ENCODE peak calls at places on chromosomes 2 and 18, in four cellular contexts. B is iPS DF 6.9, A is AG08395, V is aorta. Z is an unnamed sample.

GRCh38 chr2:19868705-19869550 is 32.9 kb downstream of the TTC32 start:
- DNase-seq in B (peak; percentile 22), A (peak; percentile 57), V (peak; percentile 83), Z (peak; percentile 37)

GRCh38 chr2:216773072-216773471 is 77.7 kb upstream of the IGFBP5 start:
- DNase-seq in B (no peak), A (no peak), V (peak; percentile 86), Z (no peak)

GRCh38 chr18:48957136-48957535 is 6.4 kb upstream of the SMAD7 start:
- DNase-seq in B (no peak), A (no peak), V (peak; percentile 57), Z (no peak)

GRCh38 chr18:47909484-47909883 is 21.0 kb downstream of the SMAD2 start:
- DNase-seq in B (no peak), A (no peak), V (no peak), Z (no peak)

GRCh38 chr18:59783138-59783537 is 85.9 kb upstream of the CCBE1 start:
- DNase-seq in B (peak; percentile 37), A (peak; percentile 72), V (no peak), Z (peak; percentile 61)

GRCh38 chr2:226552571-226553285 is 246.9 kb downstream of the IRS1 start:
- DNase-seq in B (no peak), A (peak; percentile 4), V (no peak), Z (no peak)

GRCh38 chr18:12015697-12016062 is 34.4 kb downstream of the IMPA2 start:
- DNase-seq in B (no peak), A (peak; percentile 74), V (peak; percentile 59), Z (peak; percentile 60)

GRCh38 chr2:239230318-239231052 is 170.3 kb downstream of the HDAC4 start:
- DNase-seq in B (no peak), A (no peak), V (no peak), Z (no peak)

GRCh38 chr2:47119001-47119400 is 36.1 kb downstream of the STPG4 start:
- DNase-seq in B (no peak), A (peak; percentile 70), V (no peak), Z (peak; percentile 52)

GRCh38 chr18:55384551-55385275 is 203.3 kb downstream of the TCF4 start:
- DNase-seq in B (peak; percentile 35), A (peak; percentile 54), V (no peak), Z (peak; percentile 39)

GRCh38 chr2:152674334-152674733 is 42.9 kb downstream of the PRPF40A start:
- DNase-seq in B (no peak), A (no peak), V (no peak), Z (no peak)

GRCh38 chr2:233064526-233065199 is 4.5 kb downstream of the INPP5D start:
- DNase-seq in B (no peak), A (no peak), V (peak; percentile 28), Z (no peak)

GRCh38 chr2:221104391-221104811 is 467.7 kb downstream of the EPHA4 start:
- DNase-seq in B (no peak), A (peak; percentile 57), V (peak; percentile 90), Z (peak; percentile 23)

GRCh38 chr2:893311-893710 is 57.3 kb upstream of the SNTG2 start:
- DNase-seq in B (peak; percentile 68), A (no peak), V (no peak), Z (no peak)

GRCh38 chr2:88131201-88131998 is 3.5 kb upstream of the FABP1 start:
- DNase-seq in B (no peak), A (no peak), V (no peak), Z (no peak)

GRCh38 chr2:42961385-42961800 is 169.0 kb upstream of the HAAO start:
- DNase-seq in B (no peak), A (no peak), V (peak; percentile 76), Z (no peak)

GRCh38 chr18:61975526-61976326 is 82.9 kb upstream of the RNF152 start:
- DNase-seq in B (no peak), A (no peak), V (no peak), Z (no peak)

GRCh38 chr2:151931030-151931611 is 102.9 kb upstream of the ARL5A start:
- DNase-seq in B (no peak), A (no peak), V (no peak), Z (no peak)

GRCh38 chr2:241849616-241850543 is 8.8 kb downstream of the PDCD1 start:
- DNase-seq in B (no peak), A (no peak), V (peak; percentile 72), Z (no peak)

GRCh38 chr2:30239308-30240161 is 8.2 kb downstream of the LBH start:
- DNase-seq in B (peak; percentile 77), A (peak; percentile 84), V (peak; percentile 88), Z (peak; percentile 65)

GRCh38 chr2:238097988-238098853 is 1.9 kb upstream of the ESPNL start:
- DNase-seq in B (no peak), A (peak; percentile 25), V (peak; percentile 85), Z (peak; percentile 78)

GRCh38 chr2:106996136-106996769 is 110.3 kb upstream of the ST6GAL2 start:
- DNase-seq in B (no peak), A (no peak), V (no peak), Z (no peak)

GRCh38 chr2:173855686-173856085 is 109.5 kb downstream of the SP3 start:
- DNase-seq in B (no peak), A (no peak), V (no peak), Z (no peak)

GRCh38 chr18:58998421-58999203 is 133.9 kb downstream of the ZNF532 start:
- DNase-seq in B (no peak), A (peak; percentile 64), V (peak; percentile 85), Z (no peak)

GRCh38 chr2:206274434-206275273 is at the start of gene ZDBF2:
- DNase-seq in B (no peak), A (peak; percentile 70), V (peak; percentile 80), Z (peak; percentile 86)

GRCh38 chr2:193695367-193695766 is 1500.6 kb upstream of the TMEFF2 start:
- DNase-seq in B (no peak), A (no peak), V (no peak), Z (no peak)

GRCh38 chr2:176518823-176519222 is 249.6 kb downstream of the MTX2 start:
- DNase-seq in B (peak; percentile 9), A (no peak), V (no peak), Z (no peak)

GRCh38 chr2:188678921-188679320 is 295.3 kb upstream of the COL3A1 start:
- DNase-seq in B (no peak), A (peak; percentile 25), V (no peak), Z (no peak)

GRCh38 chr2:71721362-71721665 is 268.0 kb downstream of the DYSF start:
- DNase-seq in B (no peak), A (peak; percentile 34), V (peak; percentile 38), Z (no peak)

GRCh38 chr18:33210575-33211189 is 229.8 kb downstream of the CCDC178 start:
- DNase-seq in B (no peak), A (peak; percentile 1), V (no peak), Z (no peak)

GRCh38 chr2:63192169-63192888 is 141.7 kb downstream of the OTX1 start:
- DNase-seq in B (no peak), A (no peak), V (no peak), Z (no peak)

GRCh38 chr2:69780907-69781306 is 39.0 kb downstream of the ANXA4 start:
- DNase-seq in B (no peak), A (no peak), V (no peak), Z (no peak)

GRCh38 chr2:13682878-13683277 is 949.6 kb upstream of the LRATD1 start:
- DNase-seq in B (no peak), A (no peak), V (no peak), Z (no peak)

GRCh38 chr2:128641421-128642095 is 322.9 kb upstream of the HS6ST1 start:
- DNase-seq in B (no peak), A (no peak), V (peak; percentile 51), Z (no peak)